ENCODE peak calls at places on chromosomes 13 and 19, in seven cellular contexts. C is naive thymus-derived CD4-positive, alpha-beta T cell; J is psoas muscle; W is SJSA1; Y is HCT116; Q is esophagus squamous epithelium; S is hepatocyte. X is an unnamed sample.
A peak's percentile ranks its signal among the peaks of the same experiment; 100 is the strongest.

GRCh38 chr13:101811440-101811839 is 359.0 kb downstream of the ITGBL1 start:
- DNase-seq in C (no peak), J (no peak), W (no peak), Y (no peak), Q (no peak), S (no peak), X (no peak)

GRCh38 chr19:13827656-13828055 is 32.4 kb downstream of the ZSWIM4 start:
- DNase-seq in C (no peak), J (no peak), W (no peak), Y (no peak), Q (no peak), S (no peak), X (no peak)

GRCh38 chr13:102231486-102231885 is 170.4 kb downstream of the FGF14 start:
- DNase-seq in C (no peak), J (no peak), W (no peak), Y (no peak), Q (no peak), S (no peak), X (no peak)

GRCh38 chr19:12721656-12722565 is 1.8 kb downstream of the TNPO2 start:
- DNase-seq in C (peak; percentile 53), J (peak; percentile 88), W (peak; percentile 58), Y (no peak), Q (no peak), S (peak; percentile 91), X (no peak)

GRCh38 chr13:51923983-51924539 is 62.3 kb downstream of the CCDC70 start:
- DNase-seq in C (no peak), J (no peak), W (no peak), Y (peak; percentile 13), Q (no peak), S (no peak), X (no peak)

GRCh38 chr13:76029088-76029487 is 393.0 kb downstream of the LMO7 start:
- DNase-seq in C (no peak), J (no peak), W (no peak), Y (no peak), Q (no peak), S (no peak), X (no peak)

GRCh38 chr13:100089633-100090032 is 740 bp downstream of the PCCA start:
- DNase-seq in C (peak; percentile 21), J (no peak), W (no peak), Y (no peak), Q (no peak), S (no peak), X (no peak)

GRCh38 chr13:40439928-40440327 is 226.5 kb downstream of the FOXO1 start:
- DNase-seq in C (no peak), J (peak; percentile 64), W (no peak), Y (no peak), Q (no peak), S (no peak), X (no peak)

GRCh38 chr13:113929628-113930615 is 44.0 kb downstream of the C13orf46 start:
- DNase-seq in C (no peak), J (no peak), W (peak; percentile 28), Y (no peak), Q (no peak), S (no peak), X (peak; percentile 65)

GRCh38 chr19:3642987-3643386 is 16.4 kb upstream of the CACTIN start:
- DNase-seq in C (no peak), J (no peak), W (no peak), Y (peak; percentile 67), Q (no peak), S (no peak), X (no peak)

GRCh38 chr19:33668968-33669367 is 47.2 kb downstream of the CHST8 start:
- DNase-seq in C (no peak), J (no peak), W (no peak), Y (no peak), Q (no peak), S (no peak), X (peak; percentile 33)

GRCh38 chr13:76293346-76293745 is 592.9 kb downstream of the KCTD12 start:
- DNase-seq in C (no peak), J (no peak), W (no peak), Y (no peak), Q (no peak), S (no peak), X (no peak)

GRCh38 chr13:34805347-34805746 is 136.7 kb upstream of the NBEA start:
- DNase-seq in C (no peak), J (no peak), W (no peak), Y (no peak), Q (no peak), S (no peak), X (no peak)

GRCh38 chr19:6875218-6875617 is 12.2 kb upstream of the ADGRE1 start:
- DNase-seq in C (no peak), J (no peak), W (no peak), Y (no peak), Q (no peak), S (no peak), X (no peak)

GRCh38 chr19:55275851-55276719 is 3.8 kb downstream of the HSPBP1 start:
- DNase-seq in C (no peak), J (no peak), W (no peak), Y (no peak), Q (no peak), S (no peak), X (no peak)

GRCh38 chr19:46844067-46844489 is 6.6 kb downstream of the AP2S1 start:
- DNase-seq in C (no peak), J (peak; percentile 8), W (no peak), Y (no peak), Q (no peak), S (no peak), X (no peak)

GRCh38 chr13:106041445-106041844 is 494.0 kb downstream of the EFNB2 start:
- DNase-seq in C (no peak), J (no peak), W (no peak), Y (no peak), Q (no peak), S (no peak), X (no peak)

GRCh38 chr13:108776650-108777049 is 147.2 kb downstream of the MYO16 start:
- DNase-seq in C (no peak), J (no peak), W (no peak), Y (no peak), Q (no peak), S (no peak), X (no peak)

GRCh38 chr13:101218484-101218883 is 197.8 kb downstream of the NALCN start:
- DNase-seq in C (no peak), J (no peak), W (no peak), Y (no peak), Q (no peak), S (no peak), X (no peak)

GRCh38 chr19:54708781-54709180 is 15.5 kb upstream of the KIR3DL3 start:
- DNase-seq in C (no peak), J (no peak), W (no peak), Y (no peak), Q (no peak), S (no peak), X (no peak)

GRCh38 chr13:76663941-76664340 is 222.3 kb downstream of the KCTD12 start:
- DNase-seq in C (no peak), J (no peak), W (no peak), Y (no peak), Q (no peak), S (no peak), X (no peak)

GRCh38 chr19:45161715-45162463 is 1.1 kb upstream of the NKPD1 start:
- DNase-seq in C (no peak), J (peak; percentile 76), W (no peak), Y (no peak), Q (no peak), S (peak; percentile 61), X (no peak)
- H3K4me1 ChIP-seq in C (peaks cover 9% of the 10 kb centered on the region), J (no peaks in the 10 kb centered on the region), W (peaks cover 9% of the 10 kb centered on the region), Y (peaks cover 37% of the 10 kb centered on the region), Q (peaks cover 44% of the 10 kb centered on the region), S (peaks cover 9% of the 10 kb centered on the region), X (no peaks in the 10 kb centered on the region)

GRCh38 chr19:49766007-49766937 is 529 bp upstream of the AP2A1 start:
- DNase-seq in C (peak; percentile 96), J (peak; percentile 100), W (peak; percentile 100), Y (peak; percentile 100), Q (peak; percentile 98), S (peak; percentile 100), X (peak; percentile 100)

GRCh38 chr19:49767967-49768581 is 1.3 kb downstream of the AP2A1 start:
- DNase-seq in C (no peak), J (no peak), W (no peak), Y (no peak), Q (no peak), S (no peak), X (no peak)

GRCh38 chr19:49764341-49764740 is 1.2 kb upstream of the TSKS start:
- DNase-seq in C (no peak), J (no peak), W (no peak), Y (no peak), Q (no peak), S (no peak), X (no peak)

GRCh38 chr19:49767380-49767779 is 579 bp downstream of the AP2A1 start:
- DNase-seq in C (no peak), J (no peak), W (peak; percentile 33), Y (no peak), Q (no peak), S (peak; percentile 41), X (no peak)

DNA sequence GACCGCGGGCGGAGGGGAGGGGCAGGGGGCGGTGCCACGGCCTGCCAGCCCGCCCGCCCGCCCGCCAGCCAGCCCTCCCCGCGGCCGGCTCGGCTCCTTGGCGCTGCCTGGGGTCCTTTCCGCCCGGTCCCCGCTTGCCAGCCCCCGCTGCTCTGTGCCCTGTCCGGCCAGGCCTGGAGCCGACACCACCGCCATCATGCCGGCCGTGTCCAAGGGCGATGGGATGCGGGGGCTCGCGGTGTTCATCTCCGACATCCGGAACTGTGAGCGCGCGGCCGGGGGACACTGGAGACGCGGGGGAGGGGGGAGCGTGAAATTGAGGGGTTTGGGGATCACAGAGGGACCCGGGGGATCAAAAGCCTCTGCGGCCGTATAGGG is at the start of gene AP2A1:
- DNase-seq in C (no peak), J (no peak), W (no peak), Y (no peak), Q (no peak), S (no peak), X (no peak)
- H3K4me1 ChIP-seq in C (peaks cover 16% of the 10 kb centered on the region), J (peaks cover 16% of the 10 kb centered on the region), W (peaks cover 20% of the 10 kb centered on the region), Y (peaks cover 34% of the 10 kb centered on the region), Q (peaks cover 16% of the 10 kb centered on the region), S (peaks cover 11% of the 10 kb centered on the region), X (peaks cover 10% of the 10 kb centered on the region)

GRCh38 chr19:45646345-45646698 is 7.1 kb upstream of the EML2 start:
- DNase-seq in C (no peak), J (no peak), W (no peak), Y (no peak), Q (no peak), S (no peak), X (no peak)
- H3K4me1 ChIP-seq in C (peaks cover 9% of the 10 kb centered on the region), J (peaks cover 16% of the 10 kb centered on the region), W (peaks cover 18% of the 10 kb centered on the region), Y (peaks cover 37% of the 10 kb centered on the region), Q (peaks cover 32% of the 10 kb centered on the region), S (peaks cover 9% of the 10 kb centered on the region), X (peaks cover 6% of the 10 kb centered on the region)

GRCh38 chr19:39698535-39698934 is 5.7 kb upstream of the LGALS14 start:
- DNase-seq in C (no peak), J (no peak), W (no peak), Y (no peak), Q (no peak), S (no peak), X (no peak)

GRCh38 chr19:39695759-39696158 is 8.5 kb upstream of the LGALS14 start:
- DNase-seq in C (no peak), J (no peak), W (no peak), Y (no peak), Q (no peak), S (no peak), X (no peak)

GRCh38 chr19:39696418-39696817 is 7.9 kb upstream of the LGALS14 start:
- DNase-seq in C (no peak), J (no peak), W (peak; percentile 22), Y (no peak), Q (no peak), S (no peak), X (no peak)

GRCh38 chr19:39692166-39692565 is 12.1 kb upstream of the LGALS14 start:
- DNase-seq in C (no peak), J (no peak), W (no peak), Y (no peak), Q (no peak), S (no peak), X (no peak)

GRCh38 chr19:39692822-39693221 is 11.5 kb upstream of the LGALS14 start:
- DNase-seq in C (no peak), J (no peak), W (no peak), Y (no peak), Q (no peak), S (no peak), X (no peak)
- H3K4me1 ChIP-seq in C (no peaks in the 10 kb centered on the region), J (no peaks in the 10 kb centered on the region), W (peaks cover 5% of the 10 kb centered on the region), Y (no peaks in the 10 kb centered on the region), Q (no peaks in the 10 kb centered on the region), S (no peaks in the 10 kb centered on the region), X (no peaks in the 10 kb centered on the region)

X was measured in ascending aorta.